ENCODE peak calls at places on chromosomes 5 and 9, in seven cellular contexts. One of them, this sample, is unnamed.

GRCh38 chr9:137314561-137315560 is 12.8 kb upstream of the NRARP start:
- DNase-seq in osteocyte: no peak
- DNase-seq in PC-9: no peak
- DNase-seq in WTC11: no peak
- DNase-seq in activated effector memory CD4-positive, alpha-beta T cell treated with Interleukin-2 at 50 U/mL for 16 hours: no peak
- DNase-seq in heart left ventricle: peak; percentile 35
- DNase-seq in fibroblast of pulmonary artery: no peak
- DNase-seq in this sample: no peak

GRCh38 chr9:114989600-114990410 is 59.4 kb upstream of the TNFSF8 start:
- DNase-seq in WTC11: no peak
- DNase-seq in fibroblast of pulmonary artery: no peak
- DNase-seq in activated effector memory CD4-positive, alpha-beta T cell treated with Interleukin-2 at 50 U/mL for 16 hours: no peak
- DNase-seq in heart left ventricle: no peak
- DNase-seq in PC-9: no peak
- DNase-seq in osteocyte: no peak
- DNase-seq in this sample: no peak

GRCh38 chr5:138138949-138139775 is at the start of gene NME5:
- DNase-seq in PC-9: peak; percentile 22
- DNase-seq in WTC11: peak; percentile 73
- DNase-seq in heart left ventricle: peak; percentile 55
- DNase-seq in activated effector memory CD4-positive, alpha-beta T cell treated with Interleukin-2 at 50 U/mL for 16 hours: no peak
- DNase-seq in fibroblast of pulmonary artery: peak; percentile 69
- DNase-seq in osteocyte: peak; percentile 86
- DNase-seq in this sample: no peak

GRCh38 chr5:154523704-154524103 is 45.7 kb upstream of the HAND1 start:
- DNase-seq in activated effector memory CD4-positive, alpha-beta T cell treated with Interleukin-2 at 50 U/mL for 16 hours: no peak
- DNase-seq in osteocyte: no peak
- DNase-seq in fibroblast of pulmonary artery: no peak
- DNase-seq in heart left ventricle: peak; percentile 18
- DNase-seq in PC-9: no peak
- DNase-seq in WTC11: no peak
- DNase-seq in this sample: no peak

GRCh38 chr9:8382777-8383527 is 583.4 kb upstream of the DMAC1 start:
- DNase-seq in osteocyte: no peak
- DNase-seq in PC-9: no peak
- DNase-seq in WTC11: no peak
- DNase-seq in activated effector memory CD4-positive, alpha-beta T cell treated with Interleukin-2 at 50 U/mL for 16 hours: no peak
- DNase-seq in heart left ventricle: no peak
- DNase-seq in fibroblast of pulmonary artery: no peak
- DNase-seq in this sample: no peak

GRCh38 chr9:72145093-72145492 is 4.1 kb upstream of the GDA start:
- DNase-seq in osteocyte: no peak
- DNase-seq in fibroblast of pulmonary artery: no peak
- DNase-seq in heart left ventricle: no peak
- DNase-seq in PC-9: no peak
- DNase-seq in activated effector memory CD4-positive, alpha-beta T cell treated with Interleukin-2 at 50 U/mL for 16 hours: no peak
- DNase-seq in WTC11: no peak
- DNase-seq in this sample: no peak

GRCh38 chr5:74139589-74139988 is 500.9 kb downstream of the ENC1 start:
- DNase-seq in osteocyte: no peak
- DNase-seq in fibroblast of pulmonary artery: no peak
- DNase-seq in WTC11: no peak
- DNase-seq in heart left ventricle: no peak
- DNase-seq in activated effector memory CD4-positive, alpha-beta T cell treated with Interleukin-2 at 50 U/mL for 16 hours: no peak
- DNase-seq in PC-9: no peak
- DNase-seq in this sample: no peak

GRCh38 chr9:18658764-18659705 is 185.1 kb downstream of the ADAMTSL1 start:
- DNase-seq in osteocyte: no peak
- DNase-seq in fibroblast of pulmonary artery: peak; percentile 80
- DNase-seq in heart left ventricle: no peak
- DNase-seq in activated effector memory CD4-positive, alpha-beta T cell treated with Interleukin-2 at 50 U/mL for 16 hours: no peak
- DNase-seq in WTC11: no peak
- DNase-seq in PC-9: no peak
- DNase-seq in this sample: peak; percentile 12

GRCh38 chr5:6096101-6096500 is 282.2 kb downstream of the MED10 start:
- DNase-seq in WTC11: no peak
- DNase-seq in heart left ventricle: no peak
- DNase-seq in PC-9: no peak
- DNase-seq in fibroblast of pulmonary artery: no peak
- DNase-seq in activated effector memory CD4-positive, alpha-beta T cell treated with Interleukin-2 at 50 U/mL for 16 hours: no peak
- DNase-seq in osteocyte: no peak
- DNase-seq in this sample: no peak

GRCh38 chr5:61624966-61625681 is 293.1 kb downstream of the ZSWIM6 start:
- DNase-seq in osteocyte: no peak
- DNase-seq in WTC11: no peak
- DNase-seq in fibroblast of pulmonary artery: no peak
- DNase-seq in activated effector memory CD4-positive, alpha-beta T cell treated with Interleukin-2 at 50 U/mL for 16 hours: no peak
- DNase-seq in PC-9: no peak
- DNase-seq in heart left ventricle: no peak
- DNase-seq in this sample: no peak

GRCh38 chr9:136521541-136521940 is 24.3 kb downstream of the NOTCH1 start:
- DNase-seq in WTC11: no peak
- DNase-seq in osteocyte: no peak
- DNase-seq in fibroblast of pulmonary artery: no peak
- DNase-seq in activated effector memory CD4-positive, alpha-beta T cell treated with Interleukin-2 at 50 U/mL for 16 hours: no peak
- DNase-seq in PC-9: no peak
- DNase-seq in heart left ventricle: peak; percentile 53
- DNase-seq in this sample: no peak

GRCh38 chr9:72127753-72128152 is 21.5 kb upstream of the GDA start:
- DNase-seq in WTC11: no peak
- DNase-seq in osteocyte: no peak
- DNase-seq in heart left ventricle: no peak
- DNase-seq in activated effector memory CD4-positive, alpha-beta T cell treated with Interleukin-2 at 50 U/mL for 16 hours: no peak
- DNase-seq in PC-9: no peak
- DNase-seq in fibroblast of pulmonary artery: no peak
- DNase-seq in this sample: no peak

GRCh38 chr9:127187231-127187956 is 65.0 kb upstream of the ANGPTL2 start:
- DNase-seq in WTC11: no peak
- DNase-seq in fibroblast of pulmonary artery: peak; percentile 99
- DNase-seq in activated effector memory CD4-positive, alpha-beta T cell treated with Interleukin-2 at 50 U/mL for 16 hours: no peak
- DNase-seq in heart left ventricle: peak; percentile 62
- DNase-seq in osteocyte: no peak
- DNase-seq in PC-9: peak; percentile 89
- DNase-seq in this sample: peak; percentile 76

GRCh38 chr5:38124321-38124720 is 134.0 kb upstream of the EGFLAM start:
- DNase-seq in PC-9: no peak
- DNase-seq in osteocyte: no peak
- DNase-seq in heart left ventricle: no peak
- DNase-seq in activated effector memory CD4-positive, alpha-beta T cell treated with Interleukin-2 at 50 U/mL for 16 hours: no peak
- DNase-seq in WTC11: no peak
- DNase-seq in fibroblast of pulmonary artery: no peak
- DNase-seq in this sample: no peak

GRCh38 chr5:87116821-87117512 is 150.7 kb upstream of the RASA1 start:
- DNase-seq in activated effector memory CD4-positive, alpha-beta T cell treated with Interleukin-2 at 50 U/mL for 16 hours: no peak
- DNase-seq in fibroblast of pulmonary artery: no peak
- DNase-seq in WTC11: no peak
- DNase-seq in heart left ventricle: no peak
- DNase-seq in osteocyte: no peak
- DNase-seq in PC-9: no peak
- DNase-seq in this sample: no peak

GRCh38 chr5:56816546-56817081 is 1.3 kb downstream of the MAP3K1 start:
- DNase-seq in PC-9: peak; percentile 44
- DNase-seq in fibroblast of pulmonary artery: peak; percentile 49
- DNase-seq in osteocyte: no peak
- DNase-seq in activated effector memory CD4-positive, alpha-beta T cell treated with Interleukin-2 at 50 U/mL for 16 hours: peak; percentile 59
- DNase-seq in WTC11: peak; percentile 59
- DNase-seq in heart left ventricle: peak; percentile 67
- DNase-seq in this sample: no peak

GRCh38 chr9:85024374-85024773 is 354.8 kb downstream of the NTRK2 start:
- DNase-seq in PC-9: no peak
- DNase-seq in WTC11: no peak
- DNase-seq in heart left ventricle: no peak
- DNase-seq in fibroblast of pulmonary artery: no peak
- DNase-seq in osteocyte: no peak
- DNase-seq in activated effector memory CD4-positive, alpha-beta T cell treated with Interleukin-2 at 50 U/mL for 16 hours: no peak
- DNase-seq in this sample: no peak

GRCh38 chr9:136629879-136630661 is 32.6 kb upstream of the EGFL7 start:
- DNase-seq in activated effector memory CD4-positive, alpha-beta T cell treated with Interleukin-2 at 50 U/mL for 16 hours: peak; percentile 38
- DNase-seq in WTC11: peak; percentile 86
- DNase-seq in PC-9: peak; percentile 80
- DNase-seq in fibroblast of pulmonary artery: peak; percentile 59
- DNase-seq in osteocyte: no peak
- DNase-seq in heart left ventricle: peak; percentile 40
- DNase-seq in this sample: peak; percentile 63

GRCh38 chr9:16509946-16510504 is 360.4 kb downstream of the BNC2 start:
- DNase-seq in fibroblast of pulmonary artery: peak; percentile 73
- DNase-seq in WTC11: no peak
- DNase-seq in heart left ventricle: no peak
- DNase-seq in activated effector memory CD4-positive, alpha-beta T cell treated with Interleukin-2 at 50 U/mL for 16 hours: no peak
- DNase-seq in PC-9: no peak
- DNase-seq in osteocyte: no peak
- DNase-seq in this sample: no peak

GRCh38 chr5:143113461-143113860 is 290.0 kb downstream of the NR3C1 start:
- DNase-seq in PC-9: no peak
- DNase-seq in WTC11: no peak
- DNase-seq in fibroblast of pulmonary artery: no peak
- DNase-seq in heart left ventricle: no peak
- DNase-seq in activated effector memory CD4-positive, alpha-beta T cell treated with Interleukin-2 at 50 U/mL for 16 hours: no peak
- DNase-seq in osteocyte: no peak
- DNase-seq in this sample: no peak

GRCh38 chr9:114280636-114281315 is 42.1 kb upstream of the ORM1 start:
- DNase-seq in heart left ventricle: peak; percentile 19
- DNase-seq in PC-9: no peak
- DNase-seq in osteocyte: no peak
- DNase-seq in activated effector memory CD4-positive, alpha-beta T cell treated with Interleukin-2 at 50 U/mL for 16 hours: no peak
- DNase-seq in WTC11: peak; percentile 7
- DNase-seq in fibroblast of pulmonary artery: no peak
- DNase-seq in this sample: no peak

GRCh38 chr9:37174247-37174646 is 53.9 kb downstream of the ZCCHC7 start:
- DNase-seq in fibroblast of pulmonary artery: peak; percentile 74
- DNase-seq in heart left ventricle: no peak
- DNase-seq in osteocyte: no peak
- DNase-seq in activated effector memory CD4-positive, alpha-beta T cell treated with Interleukin-2 at 50 U/mL for 16 hours: no peak
- DNase-seq in PC-9: no peak
- DNase-seq in WTC11: no peak
- DNase-seq in this sample: no peak

GRCh38 chr5:72618699-72619098 is 111.5 kb upstream of the ZNF366 start:
- DNase-seq in PC-9: no peak
- DNase-seq in heart left ventricle: no peak
- DNase-seq in fibroblast of pulmonary artery: no peak
- DNase-seq in osteocyte: no peak
- DNase-seq in WTC11: no peak
- DNase-seq in activated effector memory CD4-positive, alpha-beta T cell treated with Interleukin-2 at 50 U/mL for 16 hours: no peak
- DNase-seq in this sample: peak; percentile 49

GRCh38 chr5:54440456-54440893 is 15.0 kb upstream of the HSPB3 start:
- DNase-seq in osteocyte: no peak
- DNase-seq in heart left ventricle: no peak
- DNase-seq in fibroblast of pulmonary artery: no peak
- DNase-seq in PC-9: no peak
- DNase-seq in activated effector memory CD4-positive, alpha-beta T cell treated with Interleukin-2 at 50 U/mL for 16 hours: no peak
- DNase-seq in WTC11: no peak
- DNase-seq in this sample: no peak

GRCh38 chr5:157689942-157690689 is 18.8 kb downstream of the C5orf52 start:
- DNase-seq in osteocyte: peak; percentile 84
- DNase-seq in activated effector memory CD4-positive, alpha-beta T cell treated with Interleukin-2 at 50 U/mL for 16 hours: peak; percentile 16
- DNase-seq in heart left ventricle: no peak
- DNase-seq in WTC11: peak; percentile 45
- DNase-seq in PC-9: no peak
- DNase-seq in fibroblast of pulmonary artery: no peak
- DNase-seq in this sample: no peak

GRCh38 chr9:78630966-78631365 is 334.0 kb downstream of the PSAT1 start:
- DNase-seq in WTC11: no peak
- DNase-seq in heart left ventricle: no peak
- DNase-seq in osteocyte: no peak
- DNase-seq in fibroblast of pulmonary artery: no peak
- DNase-seq in PC-9: no peak
- DNase-seq in activated effector memory CD4-positive, alpha-beta T cell treated with Interleukin-2 at 50 U/mL for 16 hours: no peak
- DNase-seq in this sample: no peak

This sample was measured in HTR-8/SVneo.